ENCODE peak calls at places on chromosomes 16 and 17, in four cellular contexts. A, R, X and C are unnamed samples.

GRCh38 chr16:74372369-74372768 is 3.7 kb upstream of the NPIPB15 start:
- DNase-seq in A (no peak), R (no peak), X (no peak), C (no peak)

GRCh38 chr17:8223356-8224063 is 13.1 kb upstream of the AURKB start:
- DNase-seq in A (peak), R (peak), X (peak), C (no peak)

GRCh38 chr17:1008008-1008761 is 11.3 kb downstream of the TIMM22 start:
- DNase-seq in A (no peak), R (no peak), X (no peak), C (no peak)

GRCh38 chr16:17470002-17470870 is 524 bp downstream of the XYLT1 start:
- DNase-seq in A (peak), R (peak), X (no peak), C (no peak)

GRCh38 chr17:39209317-39210092 is 9.4 kb downstream of the RPL19 start:
- DNase-seq in A (no peak), R (peak), X (no peak), C (no peak)

GRCh38 chr17:80113033-80113484 is 11.7 kb downstream of the GAA start:
- DNase-seq in A (no peak), R (peak), X (no peak), C (no peak)

GRCh38 chr16:25040543-25040942 is 25.4 kb upstream of the ARHGAP17 start:
- DNase-seq in A (no peak), R (no peak), X (no peak), C (no peak)

GRCh38 chr16:67199011-67199807 is at the start of gene ELMO3:
- DNase-seq in A (no peak), R (peak), X (no peak), C (no peak)

GRCh38 chr16:81429045-81429521 is 15.5 kb upstream of the CMIP start:
- DNase-seq in A (no peak), R (peak), X (peak), C (no peak)

DNA sequence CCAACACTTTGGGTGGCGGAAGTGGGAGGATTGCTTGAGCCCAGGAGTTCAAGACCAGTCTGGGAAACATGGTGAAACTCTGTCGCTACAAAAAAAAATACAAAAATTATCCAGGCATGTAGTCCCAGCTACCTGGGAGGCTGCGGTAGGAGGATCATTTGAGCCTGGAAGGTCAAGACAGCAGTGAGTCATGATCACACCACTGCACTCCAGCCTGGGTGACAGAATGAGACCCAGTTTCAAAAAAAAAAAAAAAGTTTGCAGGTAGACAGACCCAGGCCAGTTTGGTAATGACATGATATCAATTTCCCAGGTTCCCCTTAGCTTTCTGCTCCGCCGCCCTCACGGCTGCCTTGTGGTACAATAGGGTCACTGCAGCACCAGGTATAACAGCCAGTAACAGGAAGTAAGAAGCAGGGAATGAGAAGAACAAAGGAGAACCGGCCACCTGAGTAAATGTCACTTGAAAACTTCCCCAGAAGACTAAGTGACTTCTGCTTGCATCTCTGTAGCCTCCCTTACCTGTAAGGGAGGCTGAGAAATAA is 201.2 kb upstream of the HSBP1 start:
- DNase-seq in A (peak), R (no peak), X (no peak), C (no peak)
- TF ChIP-seq BHLHE40 in A (no peak), R (no peak), X (no peak), C (no peak)

GRCh38 chr17:77526728-77527355 is 386.1 kb downstream of the SEC14L1 start:
- DNase-seq in A (no peak), R (no peak), X (no peak), C (no peak)
- TF ChIP-seq POLR2AphosphoS2 in A (no peak), R (no peak), X (no peak), C (no peak)

GRCh38 chr16:56933828-56934598 is 2.1 kb downstream of the HERPUD1 start:
- DNase-seq in A (no peak), R (no peak), X (no peak), C (no peak)
- TF ChIP-seq BHLHE40 in A (no peak), R (no peak), X (no peak), C (no peak)

DNA sequence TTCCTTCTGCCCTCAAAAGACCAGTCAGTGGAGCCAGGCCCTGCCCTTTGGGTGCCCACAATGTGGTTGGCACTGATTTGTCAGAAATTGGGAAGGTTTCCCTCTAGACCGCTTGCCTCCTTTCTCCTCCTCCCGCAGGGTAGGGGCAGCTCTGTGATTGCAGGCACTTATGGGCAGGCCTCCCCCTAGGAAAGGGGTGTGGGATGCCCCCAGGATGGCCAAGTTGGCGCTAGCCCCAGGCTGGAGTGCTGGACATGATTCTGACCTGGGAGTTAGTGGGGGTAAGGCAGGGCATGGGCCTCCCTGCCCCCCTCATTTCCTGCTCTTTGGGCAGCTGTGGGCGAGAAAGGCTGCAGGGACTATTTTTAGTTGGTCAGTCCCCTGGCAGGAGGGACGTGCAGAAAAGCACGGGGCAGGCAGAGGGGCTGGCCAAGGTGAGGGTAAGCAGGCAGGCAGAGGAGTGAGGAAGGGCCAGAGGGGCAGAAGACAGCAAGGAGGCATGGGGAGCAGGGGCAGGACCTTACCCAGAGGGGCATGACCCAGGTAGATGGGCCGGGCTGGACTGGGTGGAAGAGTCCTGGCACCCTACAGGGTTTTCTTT is 3.3 kb downstream of the RARA start:
- DNase-seq in A (no peak), R (no peak), X (no peak), C (no peak)
- TF ChIP-seq POLR2AphosphoS2 in A (no peak), R (no peak), X (no peak), C (no peak)

GRCh38 chr17:4329838-4330237 is 36.6 kb downstream of the UBE2G1 start:
- DNase-seq in A (peak), R (no peak), X (no peak), C (no peak)
- TF ChIP-seq BHLHE40 in A (no peak), R (no peak), X (no peak), C (no peak)

GRCh38 chr17:81434681-81435417 is 39.6 kb downstream of the BAHCC1 start:
- DNase-seq in A (no peak), R (no peak), X (no peak), C (no peak)

GRCh38 chr17:81433656-81434055 is 38.4 kb downstream of the BAHCC1 start:
- DNase-seq in A (no peak), R (no peak), X (no peak), C (no peak)

GRCh38 chr17:81431545-81432482 is 36.6 kb downstream of the BAHCC1 start:
- DNase-seq in A (no peak), R (no peak), X (no peak), C (no peak)

GRCh38 chr17:81434079-81434478 is 38.8 kb downstream of the BAHCC1 start:
- DNase-seq in A (no peak), R (no peak), X (no peak), C (no peak)

GRCh38 chr17:81432873-81433451 is 37.7 kb downstream of the BAHCC1 start:
- DNase-seq in A (no peak), R (no peak), X (no peak), C (no peak)
- TF ChIP-seq POLR2AphosphoS2 in A (no peak), R (no peak), X (no peak), C (no peak)

DNA sequence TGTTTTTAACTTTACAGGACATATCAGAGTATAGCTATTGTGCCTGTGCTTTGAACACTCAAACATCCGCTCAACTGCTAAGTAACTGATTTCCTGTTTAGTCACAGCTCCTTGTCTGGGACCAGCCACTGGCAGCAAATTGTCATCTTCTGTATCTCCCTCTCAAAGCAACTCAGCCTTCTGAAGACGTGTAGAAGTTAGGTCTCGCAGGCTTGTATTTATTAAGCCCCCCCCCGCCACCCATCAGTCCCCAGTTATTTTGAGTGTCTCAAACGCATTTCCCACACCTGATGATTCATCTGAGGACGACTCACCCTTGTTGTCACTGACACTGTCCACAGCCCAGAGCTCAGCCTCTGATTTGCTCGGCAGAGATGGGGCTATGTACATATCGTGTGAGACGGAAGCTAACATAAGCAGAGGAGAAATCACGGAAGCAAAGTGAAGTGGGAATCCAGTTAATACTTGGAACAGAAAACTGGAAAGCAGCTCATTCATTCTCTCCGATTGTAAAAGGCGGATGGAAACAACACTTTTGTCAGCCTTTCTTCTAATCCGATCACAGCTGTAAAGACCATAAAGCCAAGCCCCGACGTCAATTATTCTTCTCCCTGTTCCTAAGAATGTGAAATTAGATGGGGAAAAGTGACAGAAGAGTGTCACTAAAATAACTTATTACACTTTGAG is 64.1 kb downstream of the PITPNC1 start:
- DNase-seq in A (peak), R (no peak), X (peak), C (no peak)
- TF ChIP-seq BHLHE40 in A (no peak), R (no peak), X (no peak), C (no peak)